ENCODE peak calls at places on chromosomes 7 and 10, in seven cellular contexts. One of them, this sample, is unnamed. For H3K36me3 and H3K27me3, the result is how much of the 10 kb centered on the place peaks cover.

GRCh38 chr7:96920064-96920463 is 85.3 kb upstream of the DLX6 start:
- DNase-seq in CD8-positive, alpha-beta T cell: no peak
- DNase-seq in CD4-positive, CD25-positive, alpha-beta regulatory T cell: no peak
- DNase-seq in esophagus squamous epithelium: no peak
- DNase-seq in GM23248: no peak
- DNase-seq in thoracic aorta: no peak
- DNase-seq in IMR-90: no peak
- DNase-seq in this sample: no peak

GRCh38 chr7:50369408-50370026 is 65.0 kb downstream of the IKZF1 start:
- DNase-seq in CD4-positive, CD25-positive, alpha-beta regulatory T cell: peak
- DNase-seq in esophagus squamous epithelium: no peak
- DNase-seq in CD8-positive, alpha-beta T cell: no peak
- DNase-seq in thoracic aorta: no peak
- DNase-seq in GM23248: peak
- DNase-seq in IMR-90: no peak
- DNase-seq in this sample: peak

GRCh38 chr7:45610660-45611299 is 36.6 kb downstream of the ADCY1 start:
- DNase-seq in IMR-90: no peak
- DNase-seq in CD4-positive, CD25-positive, alpha-beta regulatory T cell: no peak
- DNase-seq in esophagus squamous epithelium: no peak
- DNase-seq in thoracic aorta: no peak
- DNase-seq in CD8-positive, alpha-beta T cell: no peak
- DNase-seq in GM23248: no peak
- DNase-seq in this sample: no peak

GRCh38 chr7:12768948-12769347 is 81.5 kb downstream of the ARL4A start:
- DNase-seq in thoracic aorta: no peak
- DNase-seq in IMR-90: no peak
- DNase-seq in esophagus squamous epithelium: no peak
- DNase-seq in GM23248: no peak
- DNase-seq in CD4-positive, CD25-positive, alpha-beta regulatory T cell: no peak
- DNase-seq in CD8-positive, alpha-beta T cell: no peak
- DNase-seq in this sample: no peak

GRCh38 chr7:152588350-152588749 is 87.6 kb downstream of the XRCC2 start:
- DNase-seq in esophagus squamous epithelium: no peak
- DNase-seq in GM23248: peak
- DNase-seq in CD4-positive, CD25-positive, alpha-beta regulatory T cell: no peak
- DNase-seq in IMR-90: peak
- DNase-seq in CD8-positive, alpha-beta T cell: no peak
- DNase-seq in thoracic aorta: no peak
- DNase-seq in this sample: no peak

GRCh38 chr7:148334959-148335577 is 255.5 kb upstream of the C7orf33 start:
- DNase-seq in CD8-positive, alpha-beta T cell: no peak
- DNase-seq in IMR-90: no peak
- DNase-seq in thoracic aorta: no peak
- DNase-seq in GM23248: no peak
- DNase-seq in esophagus squamous epithelium: no peak
- DNase-seq in CD4-positive, CD25-positive, alpha-beta regulatory T cell: no peak
- DNase-seq in this sample: no peak

GRCh38 chr10:53664620-53665019 is 892.0 kb upstream of the MBL2 start:
- DNase-seq in esophagus squamous epithelium: no peak
- DNase-seq in thoracic aorta: no peak
- DNase-seq in CD4-positive, CD25-positive, alpha-beta regulatory T cell: no peak
- DNase-seq in CD8-positive, alpha-beta T cell: no peak
- DNase-seq in IMR-90: no peak
- DNase-seq in GM23248: no peak
- DNase-seq in this sample: no peak

GRCh38 chr10:129754211-129755050 is 209.6 kb downstream of the EBF3 start:
- DNase-seq in thoracic aorta: no peak
- DNase-seq in IMR-90: no peak
- DNase-seq in GM23248: no peak
- DNase-seq in CD8-positive, alpha-beta T cell: no peak
- DNase-seq in CD4-positive, CD25-positive, alpha-beta regulatory T cell: no peak
- DNase-seq in esophagus squamous epithelium: no peak
- DNase-seq in this sample: no peak

GRCh38 chr10:120514035-120514620 is 57.1 kb downstream of the PLPP4 start:
- DNase-seq in CD4-positive, CD25-positive, alpha-beta regulatory T cell: no peak
- DNase-seq in esophagus squamous epithelium: no peak
- DNase-seq in IMR-90: peak
- DNase-seq in CD8-positive, alpha-beta T cell: no peak
- DNase-seq in thoracic aorta: no peak
- DNase-seq in GM23248: peak
- DNase-seq in this sample: no peak

GRCh38 chr7:35755711-35756110 is 45.1 kb upstream of the SEPTIN7 start:
- DNase-seq in thoracic aorta: no peak
- DNase-seq in GM23248: no peak
- DNase-seq in CD8-positive, alpha-beta T cell: no peak
- DNase-seq in esophagus squamous epithelium: no peak
- DNase-seq in CD4-positive, CD25-positive, alpha-beta regulatory T cell: no peak
- DNase-seq in IMR-90: no peak
- DNase-seq in this sample: no peak

DNA sequence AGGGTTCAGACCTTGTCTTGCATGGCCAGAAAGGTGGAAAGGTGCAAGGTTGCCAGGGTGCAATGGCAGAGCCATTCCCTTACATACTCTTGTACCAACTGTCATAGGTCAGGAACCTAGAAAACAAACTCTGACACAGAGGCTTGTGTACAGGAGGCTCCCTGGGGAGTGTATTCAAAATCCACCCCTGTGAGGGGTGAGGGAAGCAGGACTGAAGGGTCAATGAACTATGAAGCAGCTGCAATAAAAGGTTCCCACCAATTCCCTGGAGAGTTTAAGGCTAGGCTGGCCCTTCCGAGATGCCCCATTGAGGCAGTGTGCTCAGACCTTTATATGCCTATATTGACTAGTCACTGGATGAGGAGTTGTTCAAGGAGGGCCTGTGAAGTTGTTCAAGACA is 13.9 kb upstream of the CUZD1 start:
- DNase-seq in CD4-positive, CD25-positive, alpha-beta regulatory T cell: no peak
- DNase-seq in IMR-90: no peak
- DNase-seq in thoracic aorta: no peak
- DNase-seq in esophagus squamous epithelium: no peak
- DNase-seq in CD8-positive, alpha-beta T cell: no peak
- DNase-seq in GM23248: no peak
- DNase-seq in this sample: no peak
- H3K36me3 ChIP-seq in CD4-positive, CD25-positive, alpha-beta regulatory T cell: under half
- H3K36me3 ChIP-seq in IMR-90: under half
- H3K36me3 ChIP-seq in thoracic aorta: under half
- H3K36me3 ChIP-seq in esophagus squamous epithelium: under half
- H3K36me3 ChIP-seq in CD8-positive, alpha-beta T cell: under half
- H3K36me3 ChIP-seq in GM23248: under half
- H3K36me3 ChIP-seq in this sample: under half

DNA sequence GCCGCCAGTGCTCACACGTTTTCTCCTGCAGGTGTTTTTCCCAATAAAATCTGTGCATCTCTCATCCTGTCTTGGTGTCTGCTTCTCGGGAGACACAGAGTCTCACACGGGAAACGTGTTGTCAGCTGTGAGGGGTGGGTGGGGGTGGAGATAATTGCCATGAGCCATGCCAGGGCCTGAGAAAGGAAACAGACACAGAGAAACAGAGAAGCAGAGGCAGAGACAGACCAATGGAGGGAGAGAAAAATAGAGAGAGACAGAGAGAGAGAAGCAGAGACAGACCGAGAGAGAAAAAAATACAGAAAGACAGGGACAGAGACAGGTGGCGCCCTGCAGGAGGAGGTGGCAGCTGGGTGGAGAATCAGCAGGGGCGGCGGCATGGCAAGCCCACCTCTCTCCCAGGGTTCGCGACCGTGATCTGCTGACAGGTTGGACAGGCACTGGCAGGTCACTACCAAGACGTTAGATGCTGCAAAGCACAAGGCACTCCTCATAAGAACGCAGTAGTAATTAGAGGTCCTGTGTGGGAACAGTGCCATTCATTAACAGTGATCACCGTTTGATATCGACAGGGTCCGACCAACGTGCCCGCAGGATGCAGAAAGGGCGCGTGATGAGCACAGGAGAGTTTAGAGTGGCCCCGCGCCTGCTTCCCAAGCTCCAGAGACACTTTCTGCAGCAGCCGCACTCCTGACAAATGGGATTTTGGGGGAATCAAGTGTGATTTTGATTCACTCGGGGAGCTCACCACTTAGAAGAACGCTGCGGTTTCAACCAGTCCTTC is 70.5 kb upstream of the INSIG1 start:
- DNase-seq in IMR-90: no peak
- DNase-seq in CD4-positive, CD25-positive, alpha-beta regulatory T cell: no peak
- DNase-seq in thoracic aorta: no peak
- DNase-seq in GM23248: no peak
- DNase-seq in CD8-positive, alpha-beta T cell: no peak
- DNase-seq in esophagus squamous epithelium: no peak
- DNase-seq in this sample: no peak
- H3K27ac ChIP-seq in IMR-90: no peak
- H3K27ac ChIP-seq in CD4-positive, CD25-positive, alpha-beta regulatory T cell: no peak
- H3K27ac ChIP-seq in thoracic aorta: no peak
- H3K27ac ChIP-seq in GM23248: no peak
- H3K27ac ChIP-seq in CD8-positive, alpha-beta T cell: no peak
- H3K27ac ChIP-seq in esophagus squamous epithelium: no peak
- H3K27ac ChIP-seq in this sample: no peak

GRCh38 chr7:1418505-1419309 is 40.6 kb downstream of the MICALL2 start:
- DNase-seq in CD4-positive, CD25-positive, alpha-beta regulatory T cell: no peak
- DNase-seq in thoracic aorta: no peak
- DNase-seq in GM23248: peak
- DNase-seq in esophagus squamous epithelium: no peak
- DNase-seq in IMR-90: peak
- DNase-seq in CD8-positive, alpha-beta T cell: no peak
- DNase-seq in this sample: no peak

GRCh38 chr7:1413936-1414639 is 45.2 kb downstream of the MICALL2 start:
- DNase-seq in IMR-90: no peak
- DNase-seq in thoracic aorta: no peak
- DNase-seq in esophagus squamous epithelium: no peak
- DNase-seq in CD8-positive, alpha-beta T cell: no peak
- DNase-seq in CD4-positive, CD25-positive, alpha-beta regulatory T cell: no peak
- DNase-seq in GM23248: no peak
- DNase-seq in this sample: no peak

GRCh38 chr7:1419310-1419634 is 40.0 kb downstream of the MICALL2 start:
- DNase-seq in CD8-positive, alpha-beta T cell: no peak
- DNase-seq in IMR-90: no peak
- DNase-seq in CD4-positive, CD25-positive, alpha-beta regulatory T cell: no peak
- DNase-seq in esophagus squamous epithelium: no peak
- DNase-seq in thoracic aorta: no peak
- DNase-seq in GM23248: no peak
- DNase-seq in this sample: no peak

GRCh38 chr7:1412322-1413261 is 46.7 kb downstream of the MICALL2 start:
- DNase-seq in IMR-90: peak
- DNase-seq in thoracic aorta: no peak
- DNase-seq in GM23248: peak
- DNase-seq in CD4-positive, CD25-positive, alpha-beta regulatory T cell: peak
- DNase-seq in CD8-positive, alpha-beta T cell: peak
- DNase-seq in esophagus squamous epithelium: no peak
- DNase-seq in this sample: peak

GRCh38 chr7:1415389-1415990 is 43.8 kb downstream of the MICALL2 start:
- DNase-seq in thoracic aorta: no peak
- DNase-seq in IMR-90: no peak
- DNase-seq in CD8-positive, alpha-beta T cell: no peak
- DNase-seq in CD4-positive, CD25-positive, alpha-beta regulatory T cell: no peak
- DNase-seq in GM23248: no peak
- DNase-seq in esophagus squamous epithelium: no peak
- DNase-seq in this sample: no peak
- H3K27me3 ChIP-seq in thoracic aorta: under half
- H3K27me3 ChIP-seq in IMR-90: under half
- H3K27me3 ChIP-seq in CD8-positive, alpha-beta T cell: under half
- H3K27me3 ChIP-seq in CD4-positive, CD25-positive, alpha-beta regulatory T cell: under half
- H3K27me3 ChIP-seq in GM23248: under half
- H3K27me3 ChIP-seq in esophagus squamous epithelium: under half
- H3K27me3 ChIP-seq in this sample: under half

DNA sequence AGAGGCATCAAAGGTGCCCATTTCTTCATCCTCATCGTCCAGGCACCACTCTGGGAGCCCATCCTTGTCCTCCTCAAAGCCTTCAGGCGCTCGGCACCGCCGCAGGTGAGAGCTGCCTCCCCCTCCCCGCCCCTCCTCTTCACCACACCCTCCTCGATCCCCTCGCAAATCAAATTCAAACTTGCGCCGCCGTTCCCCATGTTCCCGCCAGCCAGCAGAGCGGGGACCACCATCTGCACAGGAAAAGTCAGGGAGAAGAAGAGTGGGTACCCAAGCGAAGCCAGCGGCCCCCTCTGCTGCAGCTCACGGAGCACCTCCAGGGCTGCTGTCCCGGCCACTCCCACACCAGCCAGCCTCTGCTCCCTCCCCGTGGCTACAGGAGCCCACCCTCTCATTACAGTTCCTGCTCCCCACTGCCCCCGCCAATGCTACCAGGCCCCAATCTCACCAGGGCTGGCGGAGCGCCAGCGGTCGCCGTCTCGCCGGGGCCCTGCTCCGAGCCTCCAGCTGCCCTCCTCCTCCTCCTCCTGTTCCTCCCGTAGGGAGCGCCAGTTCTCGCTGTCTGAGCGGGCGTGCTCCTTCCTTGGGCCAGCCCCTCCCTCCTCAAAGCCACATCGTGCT is 7.7 kb downstream of the GIGYF1 start:
- DNase-seq in thoracic aorta: no peak
- DNase-seq in GM23248: no peak
- DNase-seq in IMR-90: no peak
- DNase-seq in CD8-positive, alpha-beta T cell: no peak
- DNase-seq in esophagus squamous epithelium: no peak
- DNase-seq in CD4-positive, CD25-positive, alpha-beta regulatory T cell: no peak
- DNase-seq in this sample: no peak
- H3K36me3 ChIP-seq in thoracic aorta: half or more
- H3K36me3 ChIP-seq in GM23248: under half
- H3K36me3 ChIP-seq in IMR-90: half or more
- H3K36me3 ChIP-seq in CD8-positive, alpha-beta T cell: under half
- H3K36me3 ChIP-seq in esophagus squamous epithelium: half or more
- H3K36me3 ChIP-seq in CD4-positive, CD25-positive, alpha-beta regulatory T cell: half or more
- H3K36me3 ChIP-seq in this sample: under half

DNA sequence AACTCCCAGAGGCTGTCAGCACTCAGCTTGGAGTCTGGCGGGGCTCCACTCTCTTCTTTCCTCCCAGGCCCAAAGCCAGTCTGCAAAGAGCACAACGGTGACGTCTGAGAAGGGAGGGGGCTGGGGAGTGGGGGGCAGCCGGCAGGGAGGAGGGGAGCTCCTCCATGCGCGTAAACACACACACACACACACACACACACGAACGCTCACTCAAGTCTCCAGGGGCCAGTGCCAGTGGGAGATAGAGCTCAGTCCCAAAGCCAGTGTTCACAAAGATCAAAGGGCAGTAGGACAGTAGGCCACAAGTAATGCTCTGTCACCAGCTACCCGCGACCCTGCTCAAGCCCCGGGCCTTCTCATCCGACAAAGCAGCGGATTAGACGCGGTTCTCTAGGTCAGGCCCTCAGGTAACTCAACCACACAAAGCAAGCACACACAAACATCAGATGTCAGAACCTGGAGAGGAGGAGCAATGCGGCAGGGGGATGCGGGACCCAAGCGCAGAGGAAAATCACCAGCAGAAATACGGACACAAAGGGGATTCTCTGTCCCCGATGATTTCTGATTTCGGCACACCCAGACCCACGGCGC is 19.9 kb downstream of the TCAF1 start:
- DNase-seq in esophagus squamous epithelium: no peak
- DNase-seq in IMR-90: peak
- DNase-seq in CD8-positive, alpha-beta T cell: no peak
- DNase-seq in thoracic aorta: no peak
- DNase-seq in CD4-positive, CD25-positive, alpha-beta regulatory T cell: no peak
- DNase-seq in GM23248: peak
- DNase-seq in this sample: no peak
- H3K27ac ChIP-seq in esophagus squamous epithelium: peak
- H3K27ac ChIP-seq in IMR-90: peak
- H3K27ac ChIP-seq in CD8-positive, alpha-beta T cell: no peak
- H3K27ac ChIP-seq in thoracic aorta: no peak
- H3K27ac ChIP-seq in CD4-positive, CD25-positive, alpha-beta regulatory T cell: no peak
- H3K27ac ChIP-seq in GM23248: peak
- H3K27ac ChIP-seq in this sample: no peak

GRCh38 chr10:101215397-101216206 is 13.7 kb downstream of the LBX1 start:
- DNase-seq in thoracic aorta: no peak
- DNase-seq in CD4-positive, CD25-positive, alpha-beta regulatory T cell: no peak
- DNase-seq in CD8-positive, alpha-beta T cell: no peak
- DNase-seq in GM23248: no peak
- DNase-seq in IMR-90: no peak
- DNase-seq in esophagus squamous epithelium: no peak
- DNase-seq in this sample: no peak
- H3K27me3 ChIP-seq in thoracic aorta: under half
- H3K27me3 ChIP-seq in CD4-positive, CD25-positive, alpha-beta regulatory T cell: under half
- H3K27me3 ChIP-seq in CD8-positive, alpha-beta T cell: half or more
- H3K27me3 ChIP-seq in GM23248: half or more
- H3K27me3 ChIP-seq in IMR-90: half or more
- H3K27me3 ChIP-seq in esophagus squamous epithelium: half or more
- H3K27me3 ChIP-seq in this sample: half or more